ENCODE peak calls at places on chromosomes 16 and 17, in seven cellular contexts. One of them, this sample, is unnamed.

GRCh38 chr16:75593825-75594820 is 27.9 kb downstream of the GABARAPL2 start:
- DNase-seq in foreskin fibroblast: peak
- DNase-seq in AG09309: peak
- DNase-seq in tibial nerve: no peak
- DNase-seq in OCI-LY7: peak
- DNase-seq in IMR-90: peak
- DNase-seq in right atrium auricular region: no peak
- DNase-seq in this sample: peak

GRCh38 chr17:1942666-1943431 is 82.3 kb downstream of the RTN4RL1 start:
- DNase-seq in tibial nerve: no peak
- DNase-seq in AG09309: no peak
- DNase-seq in IMR-90: no peak
- DNase-seq in foreskin fibroblast: no peak
- DNase-seq in right atrium auricular region: no peak
- DNase-seq in OCI-LY7: no peak
- DNase-seq in this sample: no peak

GRCh38 chr17:74361613-74362391 is at the start of gene BTBD17:
- DNase-seq in right atrium auricular region: no peak
- DNase-seq in foreskin fibroblast: peak
- DNase-seq in tibial nerve: peak
- DNase-seq in OCI-LY7: no peak
- DNase-seq in IMR-90: no peak
- DNase-seq in AG09309: no peak
- DNase-seq in this sample: peak

GRCh38 chr16:76194621-76195015 is 82.6 kb upstream of the CNTNAP4 start:
- DNase-seq in OCI-LY7: no peak
- DNase-seq in tibial nerve: no peak
- DNase-seq in AG09309: no peak
- DNase-seq in IMR-90: no peak
- DNase-seq in foreskin fibroblast: no peak
- DNase-seq in right atrium auricular region: no peak
- DNase-seq in this sample: no peak

GRCh38 chr16:14958970-14959369 is 15.9 kb upstream of the PDXDC1 start:
- DNase-seq in tibial nerve: no peak
- DNase-seq in IMR-90: no peak
- DNase-seq in foreskin fibroblast: peak
- DNase-seq in right atrium auricular region: no peak
- DNase-seq in AG09309: no peak
- DNase-seq in OCI-LY7: no peak
- DNase-seq in this sample: no peak

GRCh38 chr16:900211-900610 is 70.6 kb downstream of the LMF1 start:
- DNase-seq in AG09309: no peak
- DNase-seq in right atrium auricular region: no peak
- DNase-seq in tibial nerve: no peak
- DNase-seq in foreskin fibroblast: no peak
- DNase-seq in OCI-LY7: no peak
- DNase-seq in IMR-90: no peak
- DNase-seq in this sample: no peak

GRCh38 chr16:68319185-68319908 is 8.5 kb downstream of the PRMT7 start:
- DNase-seq in IMR-90: peak
- DNase-seq in AG09309: no peak
- DNase-seq in tibial nerve: no peak
- DNase-seq in foreskin fibroblast: no peak
- DNase-seq in right atrium auricular region: no peak
- DNase-seq in OCI-LY7: no peak
- DNase-seq in this sample: no peak

GRCh38 chr17:66716236-66717026 is 118.5 kb upstream of the CACNG5 start:
- DNase-seq in IMR-90: peak
- DNase-seq in right atrium auricular region: peak
- DNase-seq in foreskin fibroblast: no peak
- DNase-seq in AG09309: no peak
- DNase-seq in tibial nerve: no peak
- DNase-seq in OCI-LY7: no peak
- DNase-seq in this sample: peak

GRCh38 chr17:45301674-45302073 is 15.1 kb downstream of the MAP3K14 start:
- DNase-seq in AG09309: no peak
- DNase-seq in IMR-90: no peak
- DNase-seq in tibial nerve: no peak
- DNase-seq in right atrium auricular region: no peak
- DNase-seq in OCI-LY7: peak
- DNase-seq in foreskin fibroblast: no peak
- DNase-seq in this sample: no peak

GRCh38 chr16:643050-643368 is 1.4 kb downstream of the MCRIP2 start:
- DNase-seq in IMR-90: no peak
- DNase-seq in AG09309: no peak
- DNase-seq in tibial nerve: no peak
- DNase-seq in OCI-LY7: no peak
- DNase-seq in foreskin fibroblast: no peak
- DNase-seq in right atrium auricular region: no peak
- DNase-seq in this sample: no peak

GRCh38 chr16:67605641-67606040 is 39.3 kb upstream of the CARMIL2 start:
- DNase-seq in tibial nerve: no peak
- DNase-seq in right atrium auricular region: no peak
- DNase-seq in AG09309: no peak
- DNase-seq in OCI-LY7: no peak
- DNase-seq in foreskin fibroblast: no peak
- DNase-seq in IMR-90: no peak
- DNase-seq in this sample: no peak

GRCh38 chr17:57461082-57461481 is 204.8 kb downstream of the MSI2 start:
- DNase-seq in OCI-LY7: no peak
- DNase-seq in foreskin fibroblast: peak
- DNase-seq in IMR-90: peak
- DNase-seq in tibial nerve: no peak
- DNase-seq in AG09309: no peak
- DNase-seq in right atrium auricular region: no peak
- DNase-seq in this sample: no peak

GRCh38 chr17:16818821-16819683 is 129.0 kb downstream of the CCDC144A start:
- DNase-seq in tibial nerve: no peak
- DNase-seq in OCI-LY7: no peak
- DNase-seq in AG09309: no peak
- DNase-seq in foreskin fibroblast: no peak
- DNase-seq in right atrium auricular region: no peak
- DNase-seq in IMR-90: no peak
- DNase-seq in this sample: no peak

GRCh38 chr16:27690604-27691003 is 140.7 kb downstream of the KATNIP start:
- DNase-seq in AG09309: no peak
- DNase-seq in tibial nerve: no peak
- DNase-seq in OCI-LY7: peak
- DNase-seq in IMR-90: peak
- DNase-seq in right atrium auricular region: no peak
- DNase-seq in foreskin fibroblast: peak
- DNase-seq in this sample: no peak

GRCh38 chr16:3992297-3993051 is 112.0 kb upstream of the CREBBP start:
- DNase-seq in IMR-90: no peak
- DNase-seq in right atrium auricular region: no peak
- DNase-seq in foreskin fibroblast: no peak
- DNase-seq in tibial nerve: no peak
- DNase-seq in OCI-LY7: no peak
- DNase-seq in AG09309: no peak
- DNase-seq in this sample: no peak

GRCh38 chr16:84603115-84603816 is 14.6 kb downstream of the COTL1 start:
- DNase-seq in OCI-LY7: no peak
- DNase-seq in foreskin fibroblast: peak
- DNase-seq in right atrium auricular region: peak
- DNase-seq in AG09309: peak
- DNase-seq in IMR-90: peak
- DNase-seq in tibial nerve: peak
- DNase-seq in this sample: peak

GRCh38 chr16:29911676-29912010 is 11.4 kb downstream of the ASPHD1 start:
- DNase-seq in right atrium auricular region: no peak
- DNase-seq in tibial nerve: no peak
- DNase-seq in AG09309: no peak
- DNase-seq in OCI-LY7: no peak
- DNase-seq in IMR-90: no peak
- DNase-seq in foreskin fibroblast: no peak
- DNase-seq in this sample: no peak

GRCh38 chr17:64707077-64707591 is 45.0 kb upstream of the SMURF2 start:
- DNase-seq in IMR-90: peak
- DNase-seq in AG09309: peak
- DNase-seq in foreskin fibroblast: peak
- DNase-seq in tibial nerve: peak
- DNase-seq in right atrium auricular region: peak
- DNase-seq in OCI-LY7: no peak
- DNase-seq in this sample: peak

GRCh38 chr16:11138026-11138768 is 117.8 kb downstream of the SOCS1 start:
- DNase-seq in right atrium auricular region: no peak
- DNase-seq in IMR-90: no peak
- DNase-seq in OCI-LY7: no peak
- DNase-seq in foreskin fibroblast: no peak
- DNase-seq in AG09309: no peak
- DNase-seq in tibial nerve: no peak
- DNase-seq in this sample: no peak

GRCh38 chr16:2963611-2964415 is at the start of gene KREMEN2:
- DNase-seq in OCI-LY7: no peak
- DNase-seq in IMR-90: no peak
- DNase-seq in foreskin fibroblast: peak
- DNase-seq in AG09309: no peak
- DNase-seq in tibial nerve: no peak
- DNase-seq in right atrium auricular region: no peak
- DNase-seq in this sample: peak
- TF ChIP-seq CTCF in OCI-LY7: no peak
- TF ChIP-seq CTCF in IMR-90: no peak
- TF ChIP-seq CTCF in foreskin fibroblast: no peak
- TF ChIP-seq CTCF in AG09309: no peak
- TF ChIP-seq CTCF in tibial nerve: no peak
- TF ChIP-seq CTCF in right atrium auricular region: no peak
- TF ChIP-seq CTCF in this sample: no peak

GRCh38 chr17:7438050-7438614 is 1.2 kb upstream of the FGF11 start:
- DNase-seq in tibial nerve: no peak
- DNase-seq in right atrium auricular region: peak
- DNase-seq in IMR-90: no peak
- DNase-seq in OCI-LY7: peak
- DNase-seq in foreskin fibroblast: peak
- DNase-seq in AG09309: no peak
- DNase-seq in this sample: peak

GRCh38 chr17:7435676-7436555 is 681 bp downstream of the TMEM102 start:
- DNase-seq in tibial nerve: no peak
- DNase-seq in OCI-LY7: peak
- DNase-seq in right atrium auricular region: no peak
- DNase-seq in AG09309: no peak
- DNase-seq in foreskin fibroblast: peak
- DNase-seq in IMR-90: no peak
- DNase-seq in this sample: peak

GRCh38 chr17:7438656-7439460 is 454 bp upstream of the FGF11 start:
- DNase-seq in foreskin fibroblast: no peak
- DNase-seq in AG09309: no peak
- DNase-seq in IMR-90: no peak
- DNase-seq in tibial nerve: no peak
- DNase-seq in OCI-LY7: no peak
- DNase-seq in right atrium auricular region: no peak
- DNase-seq in this sample: no peak

GRCh38 chr17:7437369-7437863 is 1.9 kb upstream of the FGF11 start:
- DNase-seq in tibial nerve: no peak
- DNase-seq in AG09309: no peak
- DNase-seq in IMR-90: no peak
- DNase-seq in OCI-LY7: no peak
- DNase-seq in foreskin fibroblast: no peak
- DNase-seq in right atrium auricular region: no peak
- DNase-seq in this sample: no peak

DNA sequence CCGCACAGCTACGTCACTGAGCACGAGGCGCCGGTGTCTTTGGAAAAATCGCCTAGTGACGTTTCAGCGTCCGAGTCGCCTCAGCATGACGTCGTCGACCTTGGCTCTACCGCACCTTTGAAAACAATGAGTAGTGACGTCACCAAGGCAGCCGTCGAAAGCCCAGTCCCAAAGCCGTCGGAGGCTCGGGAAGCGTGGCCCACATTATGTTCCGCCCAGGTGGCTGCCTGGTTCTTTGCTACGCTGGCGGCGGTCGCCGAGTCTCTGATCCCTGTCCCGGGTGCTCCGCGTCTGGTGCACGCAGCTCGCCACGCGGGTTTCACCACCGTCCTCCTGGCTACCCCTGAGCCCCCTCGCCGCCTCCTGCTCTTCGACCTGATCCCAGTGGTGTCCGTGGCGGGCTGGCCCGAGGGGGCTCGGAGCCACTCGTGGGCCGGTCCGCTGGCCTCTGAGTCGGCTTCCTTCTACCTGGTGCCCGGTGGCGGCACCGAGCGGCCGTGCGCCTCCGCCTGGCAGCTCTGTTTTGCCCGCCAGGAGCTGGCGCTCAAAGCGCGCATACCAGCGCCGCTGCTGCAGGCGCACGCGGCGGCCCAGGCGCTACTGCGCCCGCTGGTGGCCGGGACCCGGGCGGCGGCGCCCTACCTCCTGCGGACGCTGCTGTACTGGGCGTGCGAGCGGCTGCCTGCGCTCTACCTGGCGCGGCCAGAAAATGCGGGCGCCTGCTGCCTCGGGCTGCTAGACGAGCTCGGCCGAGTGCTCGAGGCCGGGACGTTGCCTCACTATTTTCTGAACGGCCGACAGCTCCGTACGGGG is 1.5 kb downstream of the TMEM102 start:
- DNase-seq in AG09309: peak
- DNase-seq in IMR-90: peak
- DNase-seq in OCI-LY7: peak
- DNase-seq in right atrium auricular region: peak
- DNase-seq in foreskin fibroblast: peak
- DNase-seq in tibial nerve: peak
- DNase-seq in this sample: peak
- H3K4me3 ChIP-seq in AG09309: peak
- H3K4me3 ChIP-seq in IMR-90: peak
- H3K4me3 ChIP-seq in OCI-LY7: peak
- H3K4me3 ChIP-seq in right atrium auricular region: peak
- H3K4me3 ChIP-seq in foreskin fibroblast: peak
- H3K4me3 ChIP-seq in tibial nerve: peak
- H3K4me3 ChIP-seq in this sample: no peak

GRCh38 chr17:77045441-77046041 is 95.2 kb upstream of the SEC14L1 start:
- DNase-seq in right atrium auricular region: no peak
- DNase-seq in OCI-LY7: no peak
- DNase-seq in IMR-90: peak
- DNase-seq in AG09309: peak
- DNase-seq in foreskin fibroblast: peak
- DNase-seq in tibial nerve: no peak
- DNase-seq in this sample: no peak

GRCh38 chr17:77054926-77055325 is 85.8 kb upstream of the SEC14L1 start:
- DNase-seq in OCI-LY7: no peak
- DNase-seq in IMR-90: no peak
- DNase-seq in foreskin fibroblast: no peak
- DNase-seq in tibial nerve: no peak
- DNase-seq in right atrium auricular region: no peak
- DNase-seq in AG09309: no peak
- DNase-seq in this sample: no peak

DNA sequence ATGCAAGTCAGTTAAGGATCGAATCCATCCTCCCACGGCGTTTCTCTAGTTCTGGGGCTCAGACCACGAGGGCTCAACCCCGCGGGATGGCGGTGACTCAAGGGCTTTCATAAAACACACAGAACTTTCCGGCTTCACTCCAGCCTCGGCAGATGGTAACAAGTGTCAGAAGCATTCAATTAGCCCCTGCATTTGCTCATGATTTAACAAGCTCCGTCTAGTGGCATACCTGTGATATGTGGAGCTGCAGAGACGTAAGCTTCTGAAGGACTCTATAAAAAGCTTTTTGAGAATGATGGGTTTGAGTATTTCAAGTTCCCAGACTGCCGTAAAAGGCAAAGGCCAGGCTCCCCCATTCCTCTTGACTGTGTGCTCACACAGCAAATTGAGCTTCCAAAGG is 91.3 kb upstream of the SEC14L1 start:
- DNase-seq in right atrium auricular region: no peak
- DNase-seq in OCI-LY7: peak
- DNase-seq in AG09309: no peak
- DNase-seq in IMR-90: no peak
- DNase-seq in foreskin fibroblast: peak
- DNase-seq in tibial nerve: no peak
- DNase-seq in this sample: no peak
- TF ChIP-seq CTCF in right atrium auricular region: no peak
- TF ChIP-seq CTCF in OCI-LY7: peak
- TF ChIP-seq CTCF in AG09309: no peak
- TF ChIP-seq CTCF in IMR-90: no peak
- TF ChIP-seq CTCF in foreskin fibroblast: no peak
- TF ChIP-seq CTCF in tibial nerve: no peak
- TF ChIP-seq CTCF in this sample: no peak

GRCh38 chr17:52828621-52829020 is 670.1 kb upstream of the CA10 start:
- DNase-seq in OCI-LY7: no peak
- DNase-seq in tibial nerve: no peak
- DNase-seq in AG09309: no peak
- DNase-seq in foreskin fibroblast: no peak
- DNase-seq in right atrium auricular region: no peak
- DNase-seq in IMR-90: no peak
- DNase-seq in this sample: no peak
- H3K4me3 ChIP-seq in OCI-LY7: no peak
- H3K4me3 ChIP-seq in tibial nerve: no peak
- H3K4me3 ChIP-seq in AG09309: no peak
- H3K4me3 ChIP-seq in foreskin fibroblast: no peak
- H3K4me3 ChIP-seq in right atrium auricular region: no peak
- H3K4me3 ChIP-seq in IMR-90: no peak
- H3K4me3 ChIP-seq in this sample: no peak